ENCODE peak calls at places on chromosomes 6 and 20, in six cellular contexts. W, P, U, A, F and K are unnamed samples.
A peak's percentile ranks its signal among the peaks of the same experiment; 100 is the strongest.

GRCh38 chr20:47392015-47392720 is 35.7 kb upstream of the ZMYND8 start:
- DNase-seq in W (no peak), P (no peak), U (no peak), A (no peak), F (peak; percentile 81), K (peak; percentile 57)

GRCh38 chr20:12466915-12467314 is 541.9 kb upstream of the SPTLC3 start:
- DNase-seq in W (no peak), P (no peak), U (no peak), A (no peak), F (no peak), K (no peak)

GRCh38 chr20:24638546-24639166 is 169.2 kb downstream of the SYNDIG1 start:
- DNase-seq in W (no peak), P (no peak), U (peak; percentile 58), A (no peak), F (no peak), K (no peak)

GRCh38 chr20:20743511-20744169 is 31.2 kb upstream of the RALGAPA2 start:
- DNase-seq in W (peak; percentile 57), P (peak; percentile 72), U (peak; percentile 93), A (peak; percentile 65), F (no peak), K (no peak)

GRCh38 chr6:116512155-116512559 is 718 bp downstream of the CALHM5 start:
- DNase-seq in W (no peak), P (no peak), U (no peak), A (no peak), F (no peak), K (no peak)

GRCh38 chr20:19265646-19266374 is 53.4 kb downstream of the SLC24A3 start:
- DNase-seq in W (no peak), P (no peak), U (peak; percentile 43), A (no peak), F (no peak), K (no peak)

GRCh38 chr6:51814418-51814817 is 273.0 kb downstream of the PKHD1 start:
- DNase-seq in W (no peak), P (no peak), U (no peak), A (no peak), F (no peak), K (no peak)

GRCh38 chr6:97396880-97397279 is 113.9 kb upstream of the MMS22L start:
- DNase-seq in W (no peak), P (no peak), U (no peak), A (no peak), F (no peak), K (no peak)

GRCh38 chr6:25415701-25416100 is 136.5 kb downstream of the CARMIL1 start:
- DNase-seq in W (no peak), P (no peak), U (no peak), A (no peak), F (no peak), K (no peak)

GRCh38 chr6:153942361-153942760 is 96.7 kb upstream of the OPRM1 start:
- DNase-seq in W (no peak), P (no peak), U (no peak), A (no peak), F (no peak), K (no peak)

GRCh38 chr20:50680106-50680960 is 11.0 kb downstream of the RIPOR3 start:
- DNase-seq in W (peak; percentile 78), P (peak; percentile 65), U (no peak), A (no peak), F (no peak), K (no peak)

GRCh38 chr20:49325981-49326380 is 48.1 kb upstream of the ZNFX1 start:
- DNase-seq in W (no peak), P (no peak), U (no peak), A (no peak), F (no peak), K (no peak)

GRCh38 chr6:99588618-99589289 is 17.9 kb upstream of the PRDM13 start:
- DNase-seq in W (no peak), P (peak; percentile 65), U (peak; percentile 95), A (peak; percentile 44), F (no peak), K (no peak)

GRCh38 chr6:107314644-107315043 is 144.7 kb downstream of the PDSS2 start:
- DNase-seq in W (no peak), P (no peak), U (no peak), A (no peak), F (no peak), K (no peak)

GRCh38 chr6:147561742-147562141 is 53.3 kb downstream of the SAMD5 start:
- DNase-seq in W (no peak), P (no peak), U (no peak), A (no peak), F (no peak), K (no peak)

GRCh38 chr20:25495189-25495824 is 87.8 kb downstream of the GINS1 start:
- DNase-seq in W (no peak), P (no peak), U (no peak), A (no peak), F (no peak), K (no peak)

GRCh38 chr6:143689852-143690251 is 12.1 kb downstream of the PHACTR2 start:
- DNase-seq in W (no peak), P (no peak), U (no peak), A (no peak), F (no peak), K (no peak)

GRCh38 chr20:63114006-63114692 is 101.8 kb downstream of the YTHDF1 start:
- DNase-seq in W (no peak), P (no peak), U (no peak), A (no peak), F (no peak), K (no peak)

GRCh38 chr6:133768656-133769295 is 120.1 kb upstream of the TCF21 start:
- DNase-seq in W (peak; percentile 77), P (peak; percentile 51), U (no peak), A (peak; percentile 20), F (no peak), K (no peak)

GRCh38 chr20:50636601-50637539 is 54.5 kb downstream of the RIPOR3 start:
- DNase-seq in W (no peak), P (no peak), U (no peak), A (no peak), F (no peak), K (no peak)

GRCh38 chr6:148457137-148457842 is 114.7 kb downstream of the SASH1 start:
- DNase-seq in W (no peak), P (no peak), U (no peak), A (no peak), F (no peak), K (no peak)

GRCh38 chr20:50242863-50243609 is 52.4 kb downstream of the CEBPB start:
- DNase-seq in W (no peak), P (no peak), U (no peak), A (no peak), F (peak; percentile 77), K (no peak)

GRCh38 chr6:24718449-24719124 is 367 bp downstream of the C6orf62 start:
- DNase-seq in W (no peak), P (no peak), U (no peak), A (no peak), F (no peak), K (no peak)

GRCh38 chr6:53734473-53735299 is 60.1 kb upstream of the LRRC1 start:
- DNase-seq in W (no peak), P (no peak), U (no peak), A (no peak), F (peak; percentile 92), K (peak; percentile 68)

GRCh38 chr6:56724455-56724854 is 81.8 kb upstream of the DST start:
- DNase-seq in W (no peak), P (no peak), U (no peak), A (no peak), F (no peak), K (no peak)

GRCh38 chr6:147699637-147700036 is 191.1 kb downstream of the SAMD5 start:
- DNase-seq in W (no peak), P (no peak), U (no peak), A (no peak), F (peak; percentile 34), K (no peak)

DNA sequence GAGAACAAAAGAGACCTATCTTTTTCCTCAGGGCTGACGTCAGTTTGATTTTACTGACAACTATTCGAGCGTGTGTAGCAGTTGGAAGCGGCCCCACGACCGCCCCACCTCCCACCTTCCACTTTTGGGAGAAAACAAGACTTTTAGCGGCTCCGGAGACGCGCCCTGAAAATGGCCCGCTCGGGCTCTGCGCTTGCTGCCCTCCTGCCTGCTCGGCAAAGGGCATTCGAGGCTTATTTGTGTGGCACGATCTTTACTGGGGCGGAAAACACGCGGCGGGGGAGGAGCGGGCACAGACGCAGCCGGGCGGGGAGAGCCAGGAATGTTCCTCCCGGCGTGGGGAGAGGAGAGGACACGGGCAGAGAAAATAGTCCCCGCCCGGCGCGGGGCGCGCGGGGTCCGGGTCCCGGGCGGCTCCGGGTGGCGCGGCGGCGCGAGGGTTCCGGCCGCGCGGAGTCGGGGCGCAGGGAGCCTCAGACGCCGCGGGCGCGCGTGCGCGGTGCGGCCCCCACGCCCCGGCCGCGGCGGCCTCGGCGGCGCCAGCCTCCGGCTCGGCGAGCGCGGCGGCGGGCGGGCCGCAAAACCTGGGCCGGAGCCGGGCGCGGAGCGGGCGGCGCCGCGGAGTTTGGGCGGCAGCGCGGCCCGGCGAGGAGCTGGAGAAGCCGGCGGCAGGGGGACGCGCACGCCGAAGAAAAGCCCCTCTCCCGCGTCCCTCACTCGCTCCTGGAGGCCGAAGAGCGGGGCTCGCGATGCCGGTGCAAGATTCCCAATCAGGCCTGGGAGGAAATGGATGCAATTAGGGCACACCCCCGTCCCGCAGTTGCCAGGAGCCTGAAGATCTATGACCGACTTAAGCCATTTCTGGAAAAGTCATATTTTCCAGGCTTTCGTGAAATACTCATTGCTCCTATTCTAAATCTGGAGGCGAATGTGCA is 90.0 kb upstream of the ARID1B start:
- DNase-seq in W (peak; percentile 91), P (peak; percentile 94), U (peak; percentile 98), A (peak; percentile 92), F (peak; percentile 40), K (peak; percentile 79)
- TF ChIP-seq POLR2A in W (peak; percentile 63), P (peak; percentile 73), U (peak; percentile 28), A (no peak), F (peak; percentile 39), K (peak; percentile 71)

DNA sequence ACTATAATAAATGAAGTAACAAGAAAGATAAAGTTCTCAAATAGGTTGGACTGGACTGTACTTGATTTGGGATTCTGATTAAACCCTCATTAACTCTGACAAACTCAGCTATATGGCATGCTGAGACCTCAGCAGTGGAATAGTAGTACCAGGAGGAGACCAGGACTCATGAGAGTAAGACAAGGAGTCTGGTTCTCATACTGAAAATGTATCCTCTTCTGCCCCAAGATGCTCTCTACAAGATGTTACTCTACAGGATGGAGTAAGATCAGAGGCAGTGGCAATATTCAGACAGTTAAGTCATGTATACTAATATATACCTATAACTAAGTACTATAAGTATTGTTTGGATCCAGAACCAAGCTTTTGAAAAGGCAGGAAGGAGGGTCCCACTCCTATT is 31.9 kb upstream of the SYNCRIP start:
- DNase-seq in W (no peak), P (no peak), U (no peak), A (no peak), F (no peak), K (no peak)
- TF ChIP-seq POLR2A in W (no peak), P (no peak), U (no peak), A (no peak), F (peak; percentile 40), K (no peak)

GRCh38 chr6:75602164-75602896 is 650 bp downstream of the SENP6 start:
- DNase-seq in W (peak; percentile 39), P (no peak), U (peak; percentile 86), A (peak; percentile 48), F (peak; percentile 15), K (peak; percentile 20)
- TF ChIP-seq POLR2A in W (no peak), P (peak; percentile 10), U (no peak), A (no peak), F (no peak), K (peak; percentile 39)

DNA sequence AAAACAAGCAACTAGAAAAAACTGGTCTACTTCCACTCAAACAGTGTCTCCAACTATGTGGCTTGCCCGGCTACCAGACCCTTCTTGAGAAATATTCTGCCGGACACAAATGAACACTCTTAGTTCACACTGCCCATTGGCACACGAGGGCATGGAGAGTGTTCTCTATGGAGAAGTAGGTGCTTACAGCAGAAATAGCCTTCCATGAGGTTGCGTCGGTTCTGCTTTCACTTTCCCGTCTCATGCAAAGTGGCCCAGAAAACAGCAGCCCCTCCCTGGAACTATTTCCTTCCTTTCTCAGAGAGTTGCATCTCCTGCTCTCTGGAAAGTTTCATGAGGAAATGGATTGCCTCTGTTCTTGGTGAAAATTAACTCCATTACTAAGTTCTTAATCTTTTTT is 9.5 kb upstream of the HLA-DOA start:
- DNase-seq in W (peak; percentile 74), P (peak; percentile 35), U (peak; percentile 91), A (peak; percentile 77), F (no peak), K (no peak)
- TF ChIP-seq POLR2A in W (peak; percentile 78), P (no peak), U (no peak), A (no peak), F (no peak), K (no peak)